ENCODE peak calls at places on chromosomes 3 and 15, in four cellular contexts. R, T, J and S are unnamed samples.

GRCh38 chr3:141233457-141234161 is 2.0 kb downstream of the PXYLP1 start:
- DNase-seq in T (no peak), R (no peak), J (no peak), S (no peak)

GRCh38 chr3:81242871-81243270 is 518.6 kb downstream of the GBE1 start:
- DNase-seq in T (peak), J (no peak), R (no peak), S (no peak)

GRCh38 chr3:37825744-37826143 is 35.9 kb upstream of the CTDSPL start:
- DNase-seq in J (no peak), T (no peak), R (no peak), S (no peak)

GRCh38 chr3:128072454-128073184 is 20.4 kb downstream of the SEC61A1 start:
- DNase-seq in J (no peak), R (no peak), T (no peak), S (no peak)

GRCh38 chr3:190911382-190911781 is 48.9 kb upstream of the GMNC start:
- DNase-seq in R (no peak), T (no peak), J (no peak), S (no peak)

GRCh38 chr3:69288161-69288895 is 97.6 kb downstream of the FRMD4B start:
- DNase-seq in J (no peak), R (peak), T (no peak), S (no peak)

GRCh38 chr15:67825880-67826716 is 789 bp downstream of the SKOR1 start:
- DNase-seq in J (no peak), T (no peak), R (peak), S (no peak)

GRCh38 chr15:73329501-73330200 is 39.1 kb downstream of the HCN4 start:
- DNase-seq in T (no peak), J (no peak), R (peak), S (no peak)

GRCh38 chr3:108283989-108284388 is 12.4 kb upstream of the HHLA2 start:
- DNase-seq in J (no peak), R (no peak), T (no peak), S (no peak)

GRCh38 chr15:52728899-52729298 is 49.7 kb upstream of the ATOSA start:
- DNase-seq in J (no peak), T (no peak), R (no peak), S (no peak)

GRCh38 chr3:24237971-24238767 is 256.5 kb downstream of the THRB start:
- DNase-seq in J (peak), T (peak), R (peak), S (peak)

GRCh38 chr3:173065543-173065970 is 75.5 kb downstream of the SPATA16 start:
- DNase-seq in J (no peak), T (no peak), R (no peak), S (no peak)

GRCh38 chr3:150545419-150546225 is 674 bp downstream of the SERP1 start:
- DNase-seq in R (no peak), T (peak), J (no peak), S (no peak)

GRCh38 chr3:66456711-66457173 is 44.1 kb downstream of the LRIG1 start:
- DNase-seq in R (no peak), T (no peak), J (no peak), S (no peak)

GRCh38 chr3:57227930-57228733 is 603 bp downstream of the APPL1 start:
- DNase-seq in J (no peak), T (no peak), R (peak), S (peak)

GRCh38 chr3:18098960-18099587 is 326.1 kb downstream of the SATB1 start:
- DNase-seq in R (no peak), T (no peak), J (no peak), S (no peak)

GRCh38 chr15:33834892-33835730 is 133.2 kb upstream of the CHRM5 start:
- DNase-seq in T (no peak), J (no peak), R (peak), S (no peak)

GRCh38 chr3:117537949-117538348 is 828.4 kb downstream of the TUSC7 start:
- DNase-seq in R (no peak), T (no peak), J (no peak), S (no peak)

GRCh38 chr3:117539729-117540128 is 830.1 kb downstream of the TUSC7 start:
- DNase-seq in J (no peak), T (no peak), R (no peak), S (no peak)

GRCh38 chr3:117545484-117545883 is 835.9 kb downstream of the TUSC7 start:
- DNase-seq in T (no peak), J (no peak), R (no peak), S (no peak)

GRCh38 chr3:117540583-117540982 is 831.0 kb downstream of the TUSC7 start:
- DNase-seq in J (no peak), T (no peak), R (no peak), S (no peak)
- TF ChIP-seq CREM in J (no peak), T (no peak), R (no peak), S (no peak)

GRCh38 chr3:42488687-42489086 is 13.8 kb upstream of the VIPR1 start:
- DNase-seq in J (no peak), R (no peak), T (no peak), S (no peak)

GRCh38 chr3:42489116-42489936 is 13.1 kb upstream of the VIPR1 start:
- DNase-seq in T (no peak), R (no peak), J (no peak), S (peak)

GRCh38 chr3:42491876-42492507 is 10.5 kb upstream of the VIPR1 start:
- DNase-seq in J (no peak), T (no peak), R (no peak), S (no peak)

GRCh38 chr3:42490243-42490642 is 12.2 kb upstream of the VIPR1 start:
- DNase-seq in J (peak), T (no peak), R (no peak), S (no peak)

DNA sequence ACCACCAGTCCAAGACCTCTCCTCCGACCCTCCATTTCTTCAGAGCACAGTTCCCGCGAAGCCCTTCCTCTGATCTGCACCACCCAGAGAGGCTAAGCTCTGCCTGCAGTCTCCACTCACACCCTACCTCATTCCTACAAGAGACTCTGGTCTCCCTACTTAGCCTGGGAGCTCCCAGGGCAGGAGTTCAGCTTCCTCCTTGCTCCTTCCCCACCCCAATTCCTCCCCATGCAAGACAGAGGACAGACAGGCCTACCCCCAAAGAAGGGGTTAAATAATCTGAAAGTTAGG is 12.6 kb upstream of the VIPR1 start:
- DNase-seq in T (no peak), J (no peak), R (no peak), S (no peak)
- TF ChIP-seq CREM in T (no peak), J (no peak), R (no peak), S (no peak)

GRCh38 chr3:183490211-183490601 is 61.8 kb upstream of the MCF2L2 start:
- DNase-seq in J (no peak), T (no peak), R (no peak), S (no peak)

GRCh38 chr3:183488343-183488742 is 59.9 kb upstream of the MCF2L2 start:
- DNase-seq in T (no peak), J (no peak), R (no peak), S (no peak)

GRCh38 chr3:183490653-183491052 is 62.2 kb upstream of the MCF2L2 start:
- DNase-seq in J (no peak), R (no peak), T (peak), S (no peak)

GRCh38 chr3:183491109-183491922 is 62.9 kb upstream of the MCF2L2 start:
- DNase-seq in T (no peak), R (no peak), J (no peak), S (no peak)

DNA sequence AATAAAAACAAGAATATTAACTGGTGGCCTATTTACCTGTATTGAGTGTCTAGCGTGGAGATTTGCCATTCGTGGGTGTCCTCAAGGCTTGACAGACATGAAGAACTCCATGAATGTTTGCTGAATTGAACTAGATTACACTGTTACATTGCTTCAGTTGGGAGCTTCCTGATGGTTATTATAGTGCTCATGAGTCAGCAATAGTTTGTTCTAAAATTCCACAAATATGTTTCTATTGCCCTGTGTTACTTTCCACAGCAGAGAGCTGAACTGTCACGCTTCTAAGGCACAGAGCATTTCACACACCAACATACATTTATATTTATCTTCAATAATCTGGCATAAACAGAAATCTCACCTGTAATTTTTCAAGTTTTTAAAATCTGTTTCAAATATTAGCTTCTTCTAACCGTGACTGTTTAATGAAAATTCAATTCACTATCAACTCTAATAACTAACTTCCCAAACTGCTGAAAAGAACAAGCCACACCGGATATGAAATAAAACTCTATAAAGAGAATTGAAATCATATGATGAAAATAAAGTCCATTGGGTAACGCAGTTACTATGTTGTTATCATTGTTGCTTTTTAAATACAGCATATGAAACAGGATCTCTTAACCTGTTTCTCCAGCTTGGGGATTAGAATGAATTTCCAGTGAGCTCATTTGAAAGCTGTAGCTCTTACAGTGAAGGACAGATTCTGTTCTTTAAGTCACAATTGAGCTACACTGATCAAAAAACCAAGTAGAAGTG is 61.2 kb upstream of the MCF2L2 start:
- DNase-seq in T (no peak), R (no peak), J (no peak), S (no peak)
- TF ChIP-seq CREM in T (no peak), R (no peak), J (no peak), S (no peak)

GRCh38 chr3:99111235-99111634 is 209.7 kb upstream of the DCBLD2 start:
- DNase-seq in T (no peak), J (no peak), R (no peak), S (no peak)

GRCh38 chr3:99118381-99118780 is 216.9 kb upstream of the DCBLD2 start:
- DNase-seq in J (no peak), T (no peak), R (no peak), S (no peak)

GRCh38 chr3:99119312-99119810 is 217.9 kb upstream of the DCBLD2 start:
- DNase-seq in T (no peak), R (no peak), J (no peak), S (no peak)

DNA sequence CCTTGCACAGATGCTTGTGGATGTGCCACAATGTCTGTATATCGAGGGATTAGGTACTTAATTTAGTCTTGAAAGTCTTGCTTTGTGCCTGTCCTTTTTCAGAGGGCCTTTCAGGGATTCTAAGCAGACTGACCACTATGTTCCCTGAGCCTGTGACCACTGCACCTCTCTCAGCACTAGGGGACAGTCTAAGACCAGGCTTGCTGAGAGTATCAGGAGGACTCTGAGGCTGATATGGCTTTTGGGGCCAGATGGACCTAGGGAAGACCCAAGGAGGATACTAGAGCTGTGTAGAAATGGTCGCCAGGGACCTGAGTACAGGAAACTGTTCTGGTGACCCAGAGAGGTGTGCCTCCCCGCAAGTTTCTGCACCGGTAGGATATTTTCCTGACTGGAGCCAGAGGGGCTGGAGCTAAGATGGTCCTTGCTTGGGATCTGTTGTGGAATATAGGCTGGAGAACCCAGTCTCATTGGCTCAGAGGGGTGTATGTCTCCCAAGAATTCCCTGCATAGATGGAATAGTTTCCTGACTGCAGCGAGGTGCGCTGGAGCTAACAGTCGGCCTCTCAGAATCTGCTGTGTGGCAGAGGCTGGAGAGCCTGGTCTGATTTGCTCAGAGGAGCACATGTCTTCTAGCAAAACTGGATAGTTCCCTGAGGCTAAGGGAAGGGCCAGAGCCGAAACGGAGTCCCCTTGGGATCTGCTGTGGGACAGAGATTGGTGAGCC is 213.2 kb upstream of the DCBLD2 start:
- DNase-seq in R (peak), T (peak), J (no peak), S (peak)
- TF ChIP-seq CREM in R (no peak), T (no peak), J (no peak), S (no peak)

DNA sequence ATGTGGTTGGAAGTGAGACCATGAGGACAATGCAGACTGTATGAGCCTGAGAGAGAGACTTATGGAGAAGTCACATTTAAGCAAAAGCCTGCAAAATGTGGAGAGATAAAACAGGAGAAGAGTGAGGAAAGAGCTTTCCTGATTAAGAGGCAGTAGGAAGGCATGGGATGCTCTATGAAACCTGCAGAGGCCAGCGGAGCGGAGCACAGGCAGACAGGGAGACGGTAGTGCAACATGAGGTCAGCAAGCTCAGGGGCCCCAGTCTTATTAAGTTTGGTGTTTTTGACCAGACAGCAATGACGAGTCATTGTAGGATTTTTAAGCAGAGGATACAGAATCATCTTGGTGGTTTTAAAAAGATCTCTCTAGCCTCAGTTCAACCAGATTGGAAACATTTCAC is 721.5 kb upstream of the GOLIM4 start:
- DNase-seq in R (no peak), J (no peak), T (no peak), S (no peak)
- TF ChIP-seq CREM in R (no peak), J (no peak), T (no peak), S (no peak)

GRCh38 chr15:39846108-39846507 is 63.5 kb upstream of the FSIP1 start:
- DNase-seq in R (no peak), T (no peak), J (no peak), S (no peak)
- TF ChIP-seq CREM in R (no peak), T (no peak), J (no peak), S (no peak)

DNA sequence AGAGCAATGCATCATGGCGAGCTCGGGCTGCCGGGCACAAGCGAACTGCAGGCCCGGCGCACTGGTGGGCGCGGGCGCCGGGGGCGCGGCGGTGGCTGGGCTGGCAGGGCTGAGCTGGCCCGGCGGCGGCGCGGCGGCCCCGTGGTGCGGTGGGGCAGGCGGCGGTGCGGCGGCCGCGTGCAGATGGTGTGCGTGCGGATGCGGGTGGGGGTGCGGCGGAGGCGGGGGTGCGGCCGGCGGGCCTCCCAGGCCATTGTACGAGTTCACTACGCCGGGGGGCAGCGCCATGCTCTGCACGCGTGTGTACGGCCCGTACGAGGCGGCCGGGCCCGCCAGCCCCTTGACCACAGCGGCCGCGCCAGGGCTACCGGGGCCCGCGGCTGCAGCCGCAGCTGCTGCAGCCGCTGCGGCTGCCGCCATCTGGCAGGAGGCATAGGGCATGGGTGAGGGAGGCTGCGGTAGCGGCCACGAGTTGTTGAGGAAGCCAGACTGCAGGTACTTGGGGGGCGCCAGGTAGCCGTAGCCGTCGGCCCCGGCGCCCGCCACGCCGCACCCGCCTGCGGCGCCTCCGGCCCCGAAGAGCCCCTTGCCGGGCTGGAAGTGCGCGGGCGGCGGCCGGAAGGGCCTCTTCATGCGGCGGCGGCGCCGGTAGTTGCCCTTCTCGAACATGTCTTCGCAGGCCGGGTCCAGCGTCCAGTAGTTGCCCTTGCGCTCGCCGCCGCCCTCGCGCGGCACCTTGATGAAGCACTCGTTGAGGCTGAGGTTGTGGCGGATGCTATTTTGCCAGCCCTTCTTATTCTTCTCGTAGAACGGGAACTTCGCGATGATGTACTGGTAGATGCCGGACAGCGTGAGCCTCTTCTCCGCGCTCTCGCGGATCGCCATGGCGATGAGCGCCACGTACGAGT is 1.0 kb downstream of the FOXL2 start:
- DNase-seq in R (peak), J (no peak), T (no peak), S (peak)
- TF ChIP-seq CREM in R (no peak), J (no peak), T (no peak), S (peak)

DNA sequence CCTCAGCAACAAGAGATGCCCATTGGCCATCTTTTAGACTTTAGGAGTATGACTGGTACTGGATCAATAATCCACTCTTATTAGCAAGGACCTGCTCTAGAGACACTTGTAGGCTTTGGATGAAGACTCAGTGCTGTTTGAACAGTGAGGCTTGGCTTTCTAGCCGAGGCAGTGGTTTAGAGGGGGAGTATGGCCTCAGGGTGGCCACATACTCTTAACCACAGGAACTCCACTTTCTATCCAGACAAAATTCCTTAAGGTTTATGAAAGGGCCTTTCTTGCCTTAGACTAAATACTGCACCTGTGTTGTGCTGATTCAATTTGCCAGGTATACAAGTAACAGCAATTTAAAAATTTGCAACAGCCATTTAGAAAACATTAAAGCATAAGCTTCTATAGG is 1046.3 kb downstream of the DIPK2A start:
- DNase-seq in R (no peak), J (no peak), T (no peak), S (no peak)
- TF ChIP-seq CREM in R (no peak), J (no peak), T (no peak), S (no peak)